ENCODE peak calls at places on chromosome 16, in eight cellular contexts. Y is left ventricle myocardium inferior; G is fibroblast of mammary gland; H is effector memory CD4-positive, alpha-beta T cell; O is BJ; A is cardiac muscle cell; V is right lobe of liver; W is astrocyte of the cerebellum. Z is an unnamed sample.

GRCh38 chr16:67419502-67419901 is 3.2 kb upstream of the ZDHHC1 start:
- DNase-seq in W (no peak), G (no peak), O (no peak), H (no peak), A (no peak), Y (no peak), V (no peak), Z (no peak)

GRCh38 chr16:85173981-85174751 is 61.9 kb upstream of the CIBAR2 start:
- DNase-seq in Y (no peak), A (peak), V (peak), W (no peak), G (peak), O (peak), H (no peak), Z (peak)

GRCh38 chr16:68351463-68351862 is 40.6 kb downstream of the PRMT7 start:
- DNase-seq in G (no peak), Y (no peak), O (no peak), H (no peak), A (no peak), V (peak), W (no peak), Z (no peak)

GRCh38 chr16:31080756-31081419 is 6.7 kb downstream of the ZNF646 start:
- DNase-seq in A (no peak), H (no peak), G (no peak), Y (no peak), V (no peak), O (no peak), W (no peak), Z (no peak)

GRCh38 chr16:14070877-14071575 is at the start of gene MRTFB:
- DNase-seq in H (peak), V (peak), G (no peak), A (peak), O (no peak), Y (peak), W (no peak), Z (peak)

GRCh38 chr16:53098526-53099317 is 43.9 kb downstream of the CHD9 start:
- DNase-seq in W (peak), H (peak), Y (peak), O (peak), V (peak), G (peak), A (peak), Z (peak)

GRCh38 chr16:27600386-27600785 is 50.4 kb downstream of the KATNIP start:
- DNase-seq in O (no peak), Y (no peak), V (no peak), H (no peak), W (no peak), A (peak), G (no peak), Z (no peak)

GRCh38 chr16:48217708-48218107 is 26.4 kb upstream of the LONP2 start:
- DNase-seq in H (no peak), G (no peak), Y (no peak), W (no peak), A (no peak), O (no peak), V (no peak), Z (no peak)

GRCh38 chr16:47408491-47408890 is 52.4 kb downstream of the ITFG1 start:
- DNase-seq in G (no peak), V (no peak), Y (no peak), H (no peak), A (no peak), W (no peak), O (no peak), Z (no peak)

GRCh38 chr16:61233718-61234117 is 802.5 kb downstream of the CDH8 start:
- DNase-seq in Y (no peak), H (no peak), O (no peak), G (no peak), A (no peak), V (no peak), W (no peak), Z (no peak)

GRCh38 chr16:79801550-79802090 is 201.1 kb upstream of the MAF start:
- DNase-seq in W (no peak), H (no peak), Y (no peak), V (no peak), A (no peak), G (peak), O (no peak), Z (no peak)

GRCh38 chr16:6611535-6611934 is 721.1 kb upstream of the RBFOX1 start:
- DNase-seq in W (no peak), Y (no peak), O (no peak), H (no peak), A (no peak), V (no peak), G (no peak), Z (no peak)

GRCh38 chr16:50395763-50396710 is 27.2 kb upstream of the BRD7 start:
- DNase-seq in W (no peak), G (no peak), V (no peak), H (no peak), Y (no peak), A (no peak), O (no peak), Z (no peak)

GRCh38 chr16:26261621-26262020 is 569.9 kb downstream of the HS3ST4 start:
- DNase-seq in A (no peak), W (no peak), Y (no peak), H (no peak), O (no peak), G (no peak), V (no peak), Z (no peak)

GRCh38 chr16:47903470-47903869 is 252.3 kb downstream of the ABCC12 start:
- DNase-seq in A (no peak), V (no peak), W (no peak), G (no peak), O (no peak), Y (no peak), H (no peak), Z (no peak)

GRCh38 chr16:51154271-51155171 is 3.5 kb upstream of the SALL1 start:
- DNase-seq in G (no peak), W (no peak), O (no peak), H (no peak), V (no peak), A (peak), Y (no peak), Z (no peak)

GRCh38 chr16:75385507-75386152 is 47.7 kb downstream of the CFDP1 start:
- DNase-seq in Y (no peak), H (no peak), W (peak), G (peak), V (no peak), A (peak), O (no peak), Z (no peak)

GRCh38 chr16:83336630-83337029 is 471.1 kb upstream of the HSBP1 start:
- DNase-seq in H (no peak), V (no peak), G (peak), O (peak), A (no peak), Y (no peak), W (peak), Z (peak)

GRCh38 chr16:31421587-31421986 is 6.6 kb downstream of the COX6A2 start:
- DNase-seq in A (no peak), W (no peak), V (no peak), O (no peak), G (no peak), H (no peak), Y (no peak), Z (no peak)

GRCh38 chr16:84093120-84093878 is 23.4 kb downstream of the MBTPS1 start:
- DNase-seq in O (no peak), Y (no peak), V (no peak), W (no peak), H (no peak), G (no peak), A (no peak), Z (no peak)

GRCh38 chr16:50152386-50152806 is 710 bp upstream of the TENT4B start:
- DNase-seq in G (peak), W (no peak), A (peak), O (no peak), H (peak), V (peak), Y (peak), Z (no peak)

DNA sequence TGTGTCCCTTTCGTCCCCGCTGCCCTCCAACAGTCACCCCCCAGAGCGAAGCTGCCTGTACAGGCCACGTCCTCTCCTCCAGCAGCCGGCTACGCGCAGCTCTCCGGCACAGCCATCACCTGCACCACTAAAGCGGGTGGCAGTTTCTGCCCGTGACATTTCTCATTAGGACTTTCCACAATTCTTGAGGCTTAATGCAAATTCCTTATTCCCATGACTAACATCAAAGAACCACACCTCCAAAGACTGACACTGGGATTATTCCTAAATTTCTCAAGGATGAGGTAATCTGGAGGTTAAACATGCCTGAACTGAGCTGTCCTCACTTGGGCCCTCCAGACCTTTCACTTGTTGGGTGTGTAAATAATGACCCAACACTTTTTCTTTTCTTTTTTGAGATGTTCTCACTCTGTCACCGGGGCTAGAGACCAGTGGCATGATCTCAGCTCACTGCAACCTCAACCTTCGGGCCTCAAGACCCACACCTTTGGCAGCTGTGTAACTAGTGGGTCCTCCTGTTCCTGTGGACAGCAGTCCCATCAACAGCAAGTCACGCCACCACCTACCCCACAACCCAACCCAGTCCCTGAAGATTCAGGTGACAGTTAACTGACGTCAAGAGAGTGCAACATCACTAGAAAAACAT is 11.7 kb downstream of the ANKRD11 start:
- DNase-seq in G (peak), W (no peak), O (no peak), H (no peak), Y (no peak), A (no peak), V (no peak), Z (peak)
- H3K4me3 ChIP-seq in G (no peak), W (no peak), O (no peak), H (peak), Y (no peak), A (no peak), V (no peak), Z (no peak)

GRCh38 chr16:77993586-77993985 is 28.8 kb upstream of the CLEC3A start:
- DNase-seq in H (no peak), V (no peak), G (peak), Y (no peak), A (no peak), W (no peak), O (no peak), Z (no peak)
- H3K4me3 ChIP-seq in H (no peak), V (no peak), G (no peak), Y (no peak), A (no peak), W (no peak), O (no peak), Z (no peak)

DNA sequence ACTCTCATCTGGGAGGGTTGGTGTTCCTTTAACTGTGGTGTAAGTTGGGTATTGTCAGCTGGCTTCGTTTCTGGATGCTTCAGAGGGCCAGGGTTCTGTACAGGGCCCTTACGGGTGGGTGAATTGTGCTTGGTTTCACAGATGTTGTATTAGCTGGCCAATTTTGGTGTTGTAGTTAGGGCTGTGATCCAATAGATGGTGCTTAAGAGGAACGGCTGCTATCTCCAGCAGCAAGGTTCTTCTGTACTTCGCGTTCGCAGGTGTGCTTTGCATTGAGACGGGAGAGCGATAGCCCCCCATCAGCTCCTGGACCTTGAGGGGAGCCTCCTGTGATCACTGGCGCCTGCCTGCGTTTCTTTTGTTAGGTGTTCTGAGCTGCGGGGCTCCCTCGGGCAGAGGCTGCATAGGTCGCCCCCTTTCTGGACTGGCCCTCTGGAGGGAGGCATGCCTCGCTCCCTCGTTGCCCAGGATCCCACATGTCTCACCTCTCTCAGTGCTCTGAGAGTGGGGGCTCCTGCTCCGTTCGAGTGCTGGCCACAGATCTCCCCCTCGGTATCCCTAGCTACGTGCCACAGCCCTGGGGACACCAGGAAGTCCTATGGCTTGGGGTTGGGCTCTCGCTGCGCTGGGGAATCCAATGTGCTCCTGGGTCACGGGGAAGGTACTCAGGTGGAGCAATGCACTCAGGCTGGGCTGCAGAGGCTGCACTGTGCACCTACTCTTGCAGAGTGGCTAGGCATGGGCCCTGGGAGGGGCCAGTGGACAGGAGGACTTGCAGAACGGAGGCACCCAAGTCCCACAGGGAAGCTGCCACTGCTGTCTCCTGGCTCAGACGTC is 844 bp upstream of the PRDM7 start:
- DNase-seq in V (no peak), A (peak), Y (no peak), H (no peak), O (peak), W (no peak), G (peak), Z (no peak)
- H3K4me3 ChIP-seq in V (peak), A (peak), Y (peak), H (peak), O (peak), W (peak), G (peak), Z (peak)

GRCh38 chr16:57528499-57529323 is 7.7 kb downstream of the CCDC102A start:
- DNase-seq in Y (peak), O (no peak), V (peak), G (no peak), H (no peak), A (no peak), W (no peak), Z (no peak)
- H3K4me3 ChIP-seq in Y (no peak), O (no peak), V (peak), G (no peak), H (no peak), A (no peak), W (no peak), Z (no peak)

DNA sequence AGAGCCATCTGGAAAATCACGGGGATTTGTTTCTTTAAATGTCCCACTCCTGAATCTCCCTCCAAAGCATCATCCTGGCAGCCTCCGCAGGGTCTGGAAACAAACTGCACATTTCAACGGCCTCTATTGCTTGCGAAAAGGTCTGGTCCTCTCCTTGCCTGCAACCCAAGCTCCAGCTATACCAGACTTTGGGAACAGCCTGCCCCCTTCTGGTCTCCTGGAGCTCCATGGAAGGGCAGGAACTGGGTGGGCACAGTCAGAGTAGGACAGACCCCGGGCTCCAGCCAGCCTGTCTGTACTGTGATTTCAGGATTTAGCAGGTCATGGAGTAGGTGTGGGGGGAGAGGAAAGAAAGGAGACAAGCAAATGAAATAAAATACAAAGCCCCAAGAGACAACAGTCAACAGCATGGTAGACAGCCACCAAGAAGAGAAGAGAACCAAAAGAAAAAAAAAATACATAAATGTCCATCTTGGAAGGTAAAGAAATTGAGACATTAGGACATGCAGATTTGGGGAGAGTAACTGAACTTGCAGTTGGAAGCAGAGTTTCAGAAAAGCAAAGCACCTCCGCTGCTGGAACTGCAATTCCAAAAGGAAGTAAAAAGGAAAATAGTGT is 2.7 kb downstream of the XYLT1 start:
- DNase-seq in G (peak), Y (peak), A (peak), H (no peak), O (no peak), W (peak), V (peak), Z (peak)
- H3K4me3 ChIP-seq in G (peak), Y (no peak), A (no peak), H (no peak), O (peak), W (peak), V (no peak), Z (no peak)

Z was measured in SJSA1.